ENCODE peak calls at places on chromosome 14, in eight cellular contexts. Z is A549, G is K562, U is sigmoid colon, D is esophagus muscularis mucosa, E is stomach, A is HepG2, L is SK-N-SH. Q is an unnamed sample.

GRCh38 chr14:31363331-31364073 is 56.8 kb downstream of the HEATR5A start:
- DNase-seq in Z (no peak), G (no peak), U (no peak), D (no peak), E (no peak), A (no peak), L (no peak), Q (no peak)

GRCh38 chr14:91298576-91298975 is 54.1 kb upstream of the GPR68 start:
- DNase-seq in Z (no peak), G (no peak), U (no peak), D (no peak), E (no peak), A (no peak), L (no peak), Q (no peak)

GRCh38 chr14:93538411-93538810 is 107.7 kb downstream of the UNC79 start:
- DNase-seq in Z (peak), G (peak), U (no peak), D (no peak), E (no peak), A (no peak), L (peak), Q (no peak)

GRCh38 chr14:89422181-89422951 is 5.3 kb upstream of the FOXN3 start:
- DNase-seq in Z (no peak), G (no peak), U (peak), D (no peak), E (peak), A (no peak), L (no peak), Q (no peak)

GRCh38 chr14:35934499-35934898 is 108.4 kb downstream of the BRMS1L start:
- DNase-seq in Z (no peak), G (no peak), U (no peak), D (no peak), E (no peak), A (no peak), L (no peak), Q (no peak)

GRCh38 chr14:89720076-89720687 is 234.3 kb downstream of the EFCAB11 start:
- DNase-seq in Z (no peak), G (no peak), U (no peak), D (no peak), E (no peak), A (no peak), L (no peak), Q (no peak)

GRCh38 chr14:76762617-76763361 is 1.5 kb downstream of the VASH1 start:
- DNase-seq in Z (no peak), G (no peak), U (no peak), D (no peak), E (no peak), A (no peak), L (no peak), Q (no peak)

GRCh38 chr14:34665785-34666425 is 36.0 kb upstream of the SNX6 start:
- DNase-seq in Z (peak), G (no peak), U (no peak), D (no peak), E (no peak), A (no peak), L (no peak), Q (no peak)

GRCh38 chr14:104724407-104724980 is 465 bp downstream of the ADSS1 start:
- DNase-seq in Z (peak), G (peak), U (peak), D (no peak), E (peak), A (no peak), L (peak), Q (no peak)

GRCh38 chr14:30214456-30215090 is 286.9 kb upstream of the PRKD1 start:
- DNase-seq in Z (peak), G (peak), U (no peak), D (no peak), E (no peak), A (peak), L (peak), Q (no peak)

GRCh38 chr14:77299776-77300175 is 20.9 kb downstream of the POMT2 start:
- DNase-seq in Z (no peak), G (no peak), U (no peak), D (no peak), E (peak), A (no peak), L (no peak), Q (no peak)

GRCh38 chr14:103386632-103387329 is 1.6 kb downstream of the MARK3 start:
- DNase-seq in Z (no peak), G (no peak), U (no peak), D (no peak), E (no peak), A (no peak), L (no peak), Q (no peak)

GRCh38 chr14:93120522-93120921 is 4.8 kb upstream of the ITPK1 start:
- DNase-seq in Z (no peak), G (no peak), U (no peak), D (no peak), E (no peak), A (no peak), L (no peak), Q (no peak)

GRCh38 chr14:76647699-76648298 is 113.5 kb upstream of the VASH1 start:
- DNase-seq in Z (peak), G (peak), U (no peak), D (no peak), E (no peak), A (peak), L (peak), Q (no peak)

GRCh38 chr14:60859525-60859924 is 121.4 kb downstream of the TRMT5 start:
- DNase-seq in Z (no peak), G (no peak), U (no peak), D (no peak), E (no peak), A (no peak), L (no peak), Q (no peak)

GRCh38 chr14:60220084-60220483 is 28.9 kb upstream of the PPM1A start:
- DNase-seq in Z (no peak), G (no peak), U (no peak), D (no peak), E (no peak), A (no peak), L (no peak), Q (no peak)

GRCh38 chr14:61459229-61459628 is 137.8 kb downstream of the PRKCH start:
- DNase-seq in Z (no peak), G (no peak), U (no peak), D (peak), E (no peak), A (no peak), L (no peak), Q (no peak)

GRCh38 chr14:89279649-89280232 is 137.3 kb downstream of the FOXN3 start:
- DNase-seq in Z (no peak), G (no peak), U (no peak), D (no peak), E (no peak), A (no peak), L (no peak), Q (no peak)

GRCh38 chr14:63470877-63471565 is 72.2 kb downstream of the PPP2R5E start:
- DNase-seq in Z (peak), G (no peak), U (no peak), D (no peak), E (no peak), A (peak), L (no peak), Q (no peak)

GRCh38 chr14:93005838-93006237 is 82.9 kb downstream of the CHGA start:
- DNase-seq in Z (no peak), G (no peak), U (no peak), D (no peak), E (no peak), A (no peak), L (no peak), Q (no peak)

GRCh38 chr14:20428802-20429201 is 7.2 kb downstream of the KLHL33 start:
- DNase-seq in Z (no peak), G (no peak), U (no peak), D (no peak), E (no peak), A (no peak), L (no peak), Q (no peak)

GRCh38 chr14:94710731-94711130 is 59.2 kb downstream of the GSC start:
- DNase-seq in Z (no peak), G (no peak), U (no peak), D (no peak), E (no peak), A (no peak), L (no peak), Q (no peak)

GRCh38 chr14:57259672-57260071 is 9.0 kb downstream of the EXOC5 start:
- DNase-seq in Z (no peak), G (no peak), U (no peak), D (no peak), E (no peak), A (no peak), L (no peak), Q (no peak)

GRCh38 chr14:73432124-73432523 is 26.2 kb downstream of the NUMB start:
- DNase-seq in Z (no peak), G (no peak), U (no peak), D (no peak), E (no peak), A (no peak), L (no peak), Q (no peak)

GRCh38 chr14:55467307-55467706 is 26.9 kb upstream of the TBPL2 start:
- DNase-seq in Z (no peak), G (no peak), U (no peak), D (no peak), E (no peak), A (no peak), L (no peak), Q (no peak)

DNA sequence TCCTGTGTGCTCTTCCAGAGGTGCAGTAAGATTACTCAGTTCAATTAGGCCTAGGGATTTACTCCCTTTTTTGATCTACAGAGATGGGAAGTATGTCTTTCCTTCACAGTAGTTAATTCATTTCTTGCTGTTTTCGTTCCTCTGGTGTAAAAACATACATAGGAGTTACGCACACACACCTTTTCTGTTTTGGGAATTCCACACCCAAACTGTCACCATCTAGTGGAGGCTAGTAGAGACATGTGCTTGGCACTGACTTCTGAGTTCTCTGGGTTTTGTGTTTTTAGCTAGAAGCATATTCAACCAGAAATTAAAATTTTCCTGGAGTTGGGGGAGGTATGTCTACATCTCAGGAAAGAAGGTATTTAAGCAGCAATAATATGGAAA is 1.4 kb downstream of the SUSD6 start:
- DNase-seq in Z (no peak), G (no peak), U (no peak), D (no peak), E (no peak), A (no peak), L (no peak), Q (no peak)
- H3K27ac ChIP-seq in Z (peak), G (peak), U (peak), D (peak), E (peak), A (peak), L (peak), Q (peak)

GRCh38 chr14:106679776-106680175 is 1153.4 kb downstream of the TMEM121 start:
- DNase-seq in Z (no peak), G (no peak), U (no peak), D (peak), E (no peak), A (no peak), L (no peak), Q (no peak)

GRCh38 chr14:106686533-106686932 is 1160.2 kb downstream of the TMEM121 start:
- DNase-seq in Z (no peak), G (no peak), U (no peak), D (no peak), E (no peak), A (no peak), L (no peak), Q (no peak)

DNA sequence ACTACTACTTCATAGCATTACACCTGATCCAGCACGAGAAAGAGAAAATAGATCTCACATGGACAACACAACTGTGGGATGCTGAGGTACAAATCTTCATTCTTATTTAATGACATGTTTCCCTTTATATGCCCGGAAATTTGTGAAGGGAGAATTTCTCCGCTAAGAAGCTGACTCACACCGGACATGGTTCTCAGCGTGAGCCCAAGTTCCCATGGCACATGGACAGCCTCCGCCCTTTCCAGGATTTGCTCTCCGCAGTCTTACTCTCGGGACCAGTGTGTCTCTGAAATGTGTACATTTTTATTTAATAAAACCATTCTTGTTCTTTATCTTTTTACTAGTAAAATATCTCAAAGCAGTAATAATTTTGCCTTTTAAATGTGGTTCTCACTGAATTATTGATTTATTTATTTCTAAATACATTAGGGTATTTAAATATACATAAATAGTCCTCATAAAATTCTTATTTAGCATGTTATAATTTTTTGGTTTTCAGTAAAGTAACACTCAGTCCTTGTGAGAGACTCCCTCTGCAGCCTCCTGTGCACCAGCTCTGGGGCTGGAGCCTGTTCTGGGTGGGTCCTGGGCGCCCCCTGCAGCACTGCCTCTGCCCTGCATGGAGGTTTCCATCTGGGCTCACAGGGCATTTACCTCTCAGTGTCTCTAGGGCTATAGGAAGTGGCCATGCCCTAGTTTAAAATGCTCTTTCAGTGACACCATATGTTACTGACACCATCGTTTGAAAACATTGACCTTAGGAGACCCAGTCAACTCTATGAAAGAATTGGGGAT is 1155.0 kb downstream of the TMEM121 start:
- DNase-seq in Z (no peak), G (no peak), U (no peak), D (peak), E (no peak), A (no peak), L (no peak), Q (no peak)
- TF ChIP-seq CTCF in Z (no peak), G (no peak), U (no peak), D (no peak), E (no peak), A (peak), L (peak), Q (no peak)

GRCh38 chr14:59159169-59159568 is 29.3 kb upstream of the DAAM1 start:
- DNase-seq in Z (no peak), G (no peak), U (no peak), D (no peak), E (no peak), A (no peak), L (no peak), Q (no peak)

GRCh38 chr14:59166258-59166657 is 22.2 kb upstream of the DAAM1 start:
- DNase-seq in Z (no peak), G (no peak), U (no peak), D (no peak), E (no peak), A (no peak), L (no peak), Q (no peak)

GRCh38 chr14:59155886-59156285 is 32.6 kb upstream of the DAAM1 start:
- DNase-seq in Z (no peak), G (no peak), U (no peak), D (no peak), E (no peak), A (no peak), L (no peak), Q (no peak)

GRCh38 chr14:59160492-59160891 is 28.0 kb upstream of the DAAM1 start:
- DNase-seq in Z (no peak), G (no peak), U (no peak), D (no peak), E (no peak), A (no peak), L (no peak), Q (no peak)

DNA sequence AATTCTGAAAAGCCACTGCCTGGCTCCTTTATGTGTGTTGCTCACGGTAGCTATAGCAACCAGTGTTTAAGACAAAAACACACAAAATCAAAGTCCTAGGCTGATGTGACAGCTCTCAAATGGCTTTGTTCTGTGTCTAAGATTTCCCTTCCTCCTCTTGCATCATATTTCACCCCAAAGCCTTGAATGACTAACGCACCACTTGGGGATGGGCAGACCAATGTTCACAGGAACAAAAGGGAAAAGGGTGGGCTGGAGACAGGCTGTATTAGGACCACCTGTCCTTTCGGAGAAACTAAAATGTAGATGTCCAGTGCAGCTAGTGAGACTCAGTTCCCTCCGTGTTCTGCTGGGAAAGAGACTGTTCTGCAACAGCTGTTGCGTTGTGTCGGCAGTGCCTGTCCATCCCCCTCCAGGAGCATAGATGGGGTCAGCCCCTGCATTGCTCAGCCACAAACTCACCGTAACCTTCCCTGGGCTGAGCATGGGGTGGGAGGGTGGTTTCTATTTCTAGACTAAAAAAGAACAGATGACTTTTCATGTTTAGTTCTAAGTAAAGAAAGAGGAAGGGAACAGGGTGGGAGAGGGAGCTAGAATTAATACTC is 26.8 kb upstream of the DAAM1 start:
- DNase-seq in Z (peak), G (no peak), U (no peak), D (no peak), E (no peak), A (peak), L (no peak), Q (no peak)
- TF ChIP-seq EP300 in Z (no peak), G (no peak), U (no peak), D (no peak), E (no peak), A (peak), L (no peak), Q (no peak)

DNA sequence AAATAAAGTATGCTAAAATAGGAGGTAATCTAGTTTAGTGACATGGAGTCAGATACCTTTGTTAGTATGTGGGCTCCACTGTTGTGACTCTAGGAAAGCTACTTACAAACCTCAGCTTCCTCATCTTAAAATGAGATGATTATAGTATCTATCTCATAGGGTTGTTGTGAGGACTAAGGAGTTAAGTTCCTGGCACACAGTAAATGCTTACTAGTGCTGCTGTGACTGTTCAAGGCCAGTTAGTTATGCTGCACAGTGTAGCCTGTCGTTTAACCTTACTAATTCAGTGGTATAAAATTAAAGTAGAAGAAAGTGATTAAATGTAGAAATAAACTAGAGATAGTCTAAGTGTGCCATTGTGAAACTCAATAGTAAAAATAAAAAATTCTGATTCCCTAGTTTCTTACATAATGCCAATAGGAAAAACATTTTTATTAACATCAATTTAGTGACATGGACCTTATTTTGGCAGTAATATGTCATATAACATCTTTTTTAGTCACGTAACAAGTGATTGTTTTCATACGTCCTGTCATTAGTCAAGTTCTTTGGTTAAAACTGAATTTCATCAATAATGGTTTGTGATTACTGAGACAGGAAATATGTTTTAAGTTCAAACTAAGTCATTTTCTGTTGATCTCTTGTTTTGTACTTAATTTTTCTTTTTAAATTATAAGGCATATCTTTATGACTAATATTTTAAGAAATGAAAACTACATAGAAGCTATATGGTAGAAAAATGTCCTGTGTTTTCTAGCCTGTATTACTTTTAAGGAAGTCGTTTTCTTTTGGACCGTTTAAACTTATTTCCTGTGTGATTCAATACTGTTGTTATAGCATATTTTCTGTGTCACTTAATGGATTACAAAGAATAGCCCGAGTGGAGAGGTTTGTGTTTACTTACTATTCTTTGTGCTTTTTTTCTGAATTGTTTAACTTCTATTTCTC is 74.0 kb downstream of the PCNX1 start:
- DNase-seq in Z (no peak), G (no peak), U (no peak), D (no peak), E (no peak), A (no peak), L (no peak), Q (no peak)
- H3K27ac ChIP-seq in Z (no peak), G (no peak), U (no peak), D (no peak), E (peak), A (no peak), L (peak), Q (no peak)

DNA sequence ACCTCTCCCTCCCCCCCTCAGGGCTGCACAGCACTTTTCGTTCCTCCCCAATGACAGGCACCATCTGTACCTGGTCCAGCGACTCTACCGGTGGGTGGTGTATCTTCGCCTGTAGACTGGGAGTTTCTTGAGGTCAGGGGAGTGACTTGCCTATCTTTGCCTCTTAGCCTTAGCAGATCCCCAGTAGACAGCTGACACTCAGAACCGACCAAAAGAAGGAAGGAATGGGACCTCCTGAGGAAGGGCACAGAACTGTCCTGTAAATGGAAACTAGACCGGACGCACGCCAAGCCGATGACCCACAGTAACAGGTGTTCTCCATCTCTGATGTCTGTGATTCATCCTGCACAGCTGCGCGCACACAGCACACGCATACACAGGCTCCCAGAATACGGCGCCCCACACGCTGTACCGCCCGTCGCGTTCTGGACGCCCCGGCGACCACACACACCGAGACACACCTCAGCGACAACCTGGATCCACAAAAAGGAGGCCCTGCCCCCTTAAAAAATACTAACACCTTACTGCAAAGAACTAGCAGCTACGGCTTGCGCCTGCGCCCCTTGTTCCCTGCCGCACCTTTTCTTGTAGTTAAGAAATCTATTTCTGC is 673 bp upstream of the TTC9 start:
- DNase-seq in Z (peak), G (no peak), U (peak), D (peak), E (peak), A (no peak), L (peak), Q (no peak)
- TF ChIP-seq CTCF in Z (no peak), G (no peak), U (no peak), D (no peak), E (no peak), A (no peak), L (no peak), Q (no peak)

GRCh38 chr14:25396128-25396527 is 346.2 kb upstream of the STXBP6 start:
- DNase-seq in Z (no peak), G (no peak), U (no peak), D (no peak), E (no peak), A (no peak), L (no peak), Q (no peak)
- TF ChIP-seq EP300 in Z (no peak), G (no peak), U (no peak), D (no peak), E (no peak), A (no peak), L (no peak), Q (no peak)

Q was measured in suprapubic skin.